ENCODE peak calls at places on chromosomes 2 and 18, in nine cellular contexts. Y, T, Q, U, N, G, X, I and Z are unnamed samples. For H3K27me3, the result is how much of the 10 kb centered on the place peaks cover.

GRCh38 chr2:238847841-238848565 is at the start of gene TWIST2:
- DNase-seq in Q (peak), G (peak), T (peak), Y (no peak), X (no peak), N (peak), I (no peak), U (peak), Z (peak)

GRCh38 chr2:149652925-149653324 is 65.3 kb upstream of the MMADHC start:
- DNase-seq in N (no peak), X (no peak), I (no peak), Y (no peak), Q (no peak), T (no peak), G (no peak), U (no peak), Z (no peak)

GRCh38 chr2:50746526-50746925 is 285.4 kb downstream of the NRXN1 start:
- DNase-seq in X (no peak), G (no peak), I (no peak), U (peak), Y (peak), N (no peak), Q (no peak), T (no peak), Z (no peak)

GRCh38 chr2:54514819-54515569 is 58.9 kb downstream of the SPTBN1 start:
- DNase-seq in N (no peak), G (no peak), Q (no peak), X (no peak), T (no peak), Y (no peak), I (no peak), U (no peak), Z (no peak)

GRCh38 chr2:108594982-108595464 is 60.8 kb downstream of the LIMS1 start:
- DNase-seq in Y (peak), U (no peak), I (no peak), N (no peak), T (no peak), Q (no peak), X (no peak), G (no peak), Z (no peak)

GRCh38 chr2:83055338-83056010 is 1403.6 kb downstream of the SUCLG1 start:
- DNase-seq in Y (no peak), G (no peak), Q (no peak), N (no peak), I (no peak), T (no peak), X (no peak), U (no peak), Z (no peak)

GRCh38 chr18:59921384-59921891 is 21.6 kb downstream of the PMAIP1 start:
- DNase-seq in G (no peak), U (no peak), T (no peak), N (no peak), Y (no peak), I (no peak), X (no peak), Q (no peak), Z (no peak)

GRCh38 chr2:38104598-38104997 is 28.6 kb upstream of the CYP1B1 start:
- DNase-seq in I (no peak), X (no peak), Y (no peak), N (no peak), G (no peak), Q (no peak), U (no peak), T (no peak), Z (no peak)

GRCh38 chr2:223054193-223054781 is 2.3 kb downstream of the KCNE4 start:
- DNase-seq in G (peak), U (no peak), X (no peak), I (no peak), N (no peak), Y (no peak), Q (peak), T (peak), Z (peak)

GRCh38 chr2:151862688-151863087 is 34.5 kb upstream of the ARL5A start:
- DNase-seq in Q (no peak), I (peak), X (no peak), N (no peak), U (no peak), Y (no peak), T (no peak), G (no peak), Z (no peak)

GRCh38 chr2:159076233-159076632 is 107.8 kb downstream of the TANC1 start:
- DNase-seq in Y (no peak), G (no peak), Q (no peak), T (no peak), U (no peak), X (no peak), I (no peak), N (no peak), Z (no peak)

GRCh38 chr2:170026361-170026760 is 151.6 kb upstream of the MYO3B start:
- DNase-seq in X (no peak), I (no peak), N (no peak), U (no peak), T (no peak), Q (no peak), G (no peak), Y (no peak), Z (no peak)

GRCh38 chr2:50538137-50538536 is 493.8 kb downstream of the NRXN1 start:
- DNase-seq in X (no peak), T (no peak), Q (no peak), G (no peak), U (no peak), Y (no peak), I (no peak), N (no peak), Z (no peak)

GRCh38 chr2:54599914-54600313 is 123.5 kb upstream of the EML6 start:
- DNase-seq in U (no peak), G (no peak), N (peak), I (no peak), Y (peak), T (peak), X (no peak), Q (peak), Z (peak)

GRCh38 chr2:19797871-19798270 is 103.9 kb downstream of the TTC32 start:
- DNase-seq in N (no peak), Y (no peak), U (no peak), I (no peak), G (no peak), X (no peak), T (no peak), Q (no peak), Z (no peak)

GRCh38 chr2:177467646-177468045 is 75.1 kb downstream of the AGPS start:
- DNase-seq in Q (no peak), I (no peak), Y (no peak), T (no peak), N (no peak), U (no peak), X (no peak), G (no peak), Z (no peak)

GRCh38 chr2:240914645-240915525 is 8.7 kb downstream of the CROCC2 start:
- DNase-seq in N (no peak), X (no peak), G (no peak), Q (no peak), I (no peak), U (no peak), Y (no peak), T (no peak), Z (no peak)

GRCh38 chr18:79591040-79591308 is 88.6 kb upstream of the CTDP1 start:
- DNase-seq in Q (no peak), I (no peak), T (no peak), U (no peak), Y (no peak), N (no peak), G (no peak), X (no peak), Z (no peak)

GRCh38 chr2:20563833-20564232 is 87.1 kb downstream of the HS1BP3 start:
- DNase-seq in X (no peak), U (no peak), I (no peak), G (no peak), T (no peak), N (no peak), Y (no peak), Q (no peak), Z (no peak)

GRCh38 chr2:240142859-240143258 is 2.4 kb upstream of the OTOS start:
- DNase-seq in Q (no peak), I (no peak), G (no peak), N (no peak), X (no peak), U (no peak), T (no peak), Y (no peak), Z (no peak)

GRCh38 chr2:110752871-110753270 is 20.5 kb downstream of the ACOXL start:
- DNase-seq in U (no peak), G (no peak), Q (no peak), T (no peak), Y (no peak), X (no peak), N (no peak), I (no peak), Z (no peak)

GRCh38 chr2:233285921-233286320 is 21.7 kb upstream of the SAG start:
- DNase-seq in N (no peak), T (no peak), G (no peak), Y (no peak), X (no peak), Q (no peak), I (no peak), U (no peak), Z (no peak)

GRCh38 chr2:127293386-127293757 is 572 bp downstream of the ERCC3 start:
- DNase-seq in X (no peak), Q (no peak), I (no peak), G (no peak), U (peak), T (no peak), Y (no peak), N (no peak), Z (no peak)

GRCh38 chr2:174959787-174960186 is 45.4 kb downstream of the CHN1 start:
- DNase-seq in G (no peak), U (no peak), I (no peak), Y (no peak), X (no peak), T (no peak), Q (no peak), N (no peak), Z (no peak)

GRCh38 chr2:161913865-161914264 is 160.2 kb downstream of the DPP4 start:
- DNase-seq in X (no peak), N (no peak), Q (no peak), U (no peak), Y (no peak), G (no peak), T (no peak), I (no peak), Z (no peak)

GRCh38 chr2:242040303-242040655 is 170.8 kb downstream of the RTP5 start:
- DNase-seq in I (no peak), N (no peak), Q (no peak), T (no peak), X (no peak), G (no peak), Y (no peak), U (no peak), Z (peak)
- H3K27me3 ChIP-seq in I (under half), N (under half), Q (under half), T (half or more), X (half or more), G (under half), Y (half or more), U (under half), Z (half or more)

GRCh38 chr2:216644846-216645635 is 11.8 kb downstream of the IGFBP2 start:
- DNase-seq in N (peak), I (no peak), U (no peak), Y (no peak), G (no peak), X (no peak), T (no peak), Q (no peak), Z (no peak)

GRCh38 chr2:216646116-216646515 is 12.9 kb downstream of the IGFBP2 start:
- DNase-seq in I (no peak), T (no peak), G (no peak), Q (no peak), U (no peak), X (no peak), Y (no peak), N (no peak), Z (no peak)

GRCh38 chr2:216645636-216645950 is 12.4 kb downstream of the IGFBP2 start:
- DNase-seq in T (no peak), X (no peak), I (no peak), Y (no peak), G (no peak), U (no peak), Q (no peak), N (peak), Z (no peak)

GRCh38 chr2:216648105-216648504 is 14.9 kb downstream of the IGFBP2 start:
- DNase-seq in I (no peak), G (no peak), T (no peak), Y (no peak), Q (no peak), U (no peak), X (no peak), N (no peak), Z (no peak)

GRCh38 chr2:216643986-216644662 is 10.9 kb downstream of the IGFBP2 start:
- DNase-seq in Q (no peak), T (no peak), Y (no peak), N (peak), X (no peak), I (no peak), U (no peak), G (no peak), Z (no peak)
- H3K27ac ChIP-seq in Q (peak), T (no peak), Y (no peak), N (peak), X (no peak), I (no peak), U (peak), G (no peak), Z (no peak)

GRCh38 chr2:42250925-42251324 is 81.8 kb downstream of the EML4 start:
- DNase-seq in G (no peak), Y (no peak), N (no peak), Q (no peak), T (no peak), X (no peak), I (no peak), U (no peak), Z (no peak)

GRCh38 chr2:42254186-42254911 is 85.2 kb downstream of the EML4 start:
- DNase-seq in T (no peak), Q (no peak), G (no peak), Y (no peak), I (no peak), N (no peak), X (no peak), U (no peak), Z (no peak)

GRCh38 chr2:42249887-42250286 is 80.7 kb downstream of the EML4 start:
- DNase-seq in X (no peak), T (no peak), N (no peak), Q (no peak), Y (peak), U (no peak), G (no peak), I (no peak), Z (no peak)

GRCh38 chr2:42249284-42249683 is 80.1 kb downstream of the EML4 start:
- DNase-seq in U (no peak), G (no peak), I (no peak), N (no peak), Q (no peak), T (no peak), Y (no peak), X (no peak), Z (no peak)

GRCh38 chr2:42252464-42252863 is 83.3 kb downstream of the EML4 start:
- DNase-seq in Q (no peak), X (no peak), G (no peak), I (no peak), U (no peak), Y (no peak), N (no peak), T (no peak), Z (no peak)
- TF ChIP-seq EP300 in Q (no peak), X (no peak), G (no peak), I (no peak), U (no peak), Y (no peak), N (no peak), T (no peak), Z (no peak)

GRCh38 chr2:120347387-120348010 is 1.6 kb downstream of the INHBB start:
- DNase-seq in I (no peak), N (no peak), U (no peak), X (no peak), Y (no peak), G (no peak), T (no peak), Q (no peak), Z (no peak)
- H3K27me3 ChIP-seq in I (under half), N (under half), U (under half), X (half or more), Y (half or more), G (under half), T (half or more), Q (under half), Z (under half)

DNA sequence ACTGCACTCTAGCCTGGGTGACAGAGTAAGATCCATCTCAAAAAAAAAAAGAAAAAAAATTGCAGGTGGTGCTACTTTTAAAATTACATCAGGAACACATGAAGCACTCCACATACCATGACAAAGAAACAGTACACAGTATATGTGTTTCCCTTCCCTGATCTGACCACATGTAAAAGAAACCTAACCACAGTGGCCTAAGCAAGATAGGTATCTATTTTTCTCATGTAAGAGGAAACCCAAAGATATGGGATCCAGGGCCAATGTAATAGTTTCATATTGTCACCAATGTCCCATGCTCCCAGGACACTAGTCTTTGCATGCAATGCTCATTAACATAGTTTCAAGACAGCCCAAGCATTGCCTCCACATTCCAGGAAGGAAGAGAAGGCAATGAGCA is 99.9 kb downstream of the DYM start:
- DNase-seq in U (no peak), Q (no peak), N (no peak), X (no peak), Y (no peak), T (no peak), G (no peak), I (peak), Z (no peak)
- H3K27ac ChIP-seq in U (no peak), Q (no peak), N (no peak), X (no peak), Y (no peak), T (no peak), G (no peak), I (no peak), Z (no peak)

GRCh38 chr2:163028807-163029206 is 190.2 kb upstream of the KCNH7 start:
- DNase-seq in Q (no peak), N (no peak), T (no peak), I (no peak), G (no peak), X (no peak), U (no peak), Y (no peak), Z (no peak)
- TF ChIP-seq EP300 in Q (no peak), N (no peak), T (no peak), I (no peak), G (no peak), X (no peak), U (no peak), Y (no peak), Z (no peak)